ENCODE peak calls at places on chromosome 2, in seven cellular contexts. G is stromal cell of bone marrow; Y is left cardiac atrium; E is fibroblast of the aortic adventitia; W is DMS153; B is activated naive CD8-positive, alpha-beta T cell treated with anti-CD3 and anti-CD28 coated beads, Interleukin-2, amount 10 ng/mL, durations not matched to agents 7 days and 5 days; V is GM12864. I is an unnamed sample.

GRCh38 chr2:160742679-160743078 is 249.1 kb upstream of the RBMS1 start:
- DNase-seq in G (no peak), Y (peak; percentile 23), E (no peak), W (no peak), B (no peak), V (no peak), I (no peak)

GRCh38 chr2:74374509-74375205 is 5.5 kb downstream of the DCTN1 start:
- DNase-seq in G (peak; percentile 47), Y (peak; percentile 81), E (peak; percentile 78), W (peak; percentile 80), B (no peak), V (no peak), I (peak; percentile 71)

GRCh38 chr2:219769044-219770030 is 141.9 kb downstream of the SLC4A3 start:
- DNase-seq in G (peak; percentile 57), Y (peak; percentile 72), E (peak; percentile 69), W (no peak), B (no peak), V (no peak), I (no peak)

GRCh38 chr2:204012081-204012653 is 75.6 kb downstream of the ICOS start:
- DNase-seq in G (peak; percentile 25), Y (no peak), E (no peak), W (peak; percentile 69), B (no peak), V (no peak), I (peak; percentile 62)

GRCh38 chr2:174844295-174844708 is 80.0 kb upstream of the CHRNA1 start:
- DNase-seq in G (no peak), Y (no peak), E (no peak), W (no peak), B (no peak), V (no peak), I (no peak)

GRCh38 chr2:43075906-43076585 is 150.4 kb downstream of the ZFP36L2 start:
- DNase-seq in G (peak; percentile 72), Y (peak; percentile 65), E (peak; percentile 89), W (no peak), B (no peak), V (no peak), I (no peak)

GRCh38 chr2:6823111-6823510 is 42.6 kb downstream of the CMPK2 start:
- DNase-seq in G (no peak), Y (no peak), E (peak; percentile 55), W (no peak), B (no peak), V (no peak), I (no peak)

GRCh38 chr2:161119483-161119882 is 40.7 kb upstream of the TANK start:
- DNase-seq in G (no peak), Y (no peak), E (no peak), W (no peak), B (no peak), V (no peak), I (no peak)

GRCh38 chr2:17822452-17823117 is 6.3 kb downstream of the MSGN1 start:
- DNase-seq in G (no peak), Y (no peak), E (no peak), W (no peak), B (no peak), V (no peak), I (no peak)

GRCh38 chr2:170848587-170848986 is 31.9 kb downstream of the GAD1 start:
- DNase-seq in G (peak; percentile 65), Y (no peak), E (peak; percentile 44), W (no peak), B (no peak), V (no peak), I (no peak)

GRCh38 chr2:42957109-42958035 is 165.0 kb upstream of the HAAO start:
- DNase-seq in G (no peak), Y (no peak), E (peak; percentile 55), W (no peak), B (no peak), V (no peak), I (no peak)